ENCODE peak calls at places on chromosomes 3 and 15, in four cellular contexts. U is glutamatergic neuron, V is BJ, S is stomach. G is an unnamed sample.

GRCh38 chr3:171753025-171753472 is 57.2 kb downstream of the PLD1 start:
- DNase-seq in V (no peak), U (no peak), S (no peak), G (no peak)

GRCh38 chr3:80192871-80193270 is 425.1 kb upstream of the ROBO1 start:
- DNase-seq in V (no peak), S (no peak), U (no peak), G (no peak)

GRCh38 chr3:118628704-118629341 is 405.8 kb downstream of the IGSF11 start:
- DNase-seq in U (peak; percentile 78), V (no peak), S (peak; percentile 58), G (peak; percentile 86)

GRCh38 chr3:27357665-27358258 is 11.4 kb downstream of the NEK10 start:
- DNase-seq in V (no peak), S (peak; percentile 62), U (peak; percentile 62), G (no peak)

GRCh38 chr3:129315386-129315991 is 36.8 kb downstream of the HMCES start:
- DNase-seq in S (peak; percentile 44), V (no peak), U (peak; percentile 33), G (no peak)

GRCh38 chr3:100269410-100270217 is 8.8 kb downstream of the TBC1D23 start:
- DNase-seq in S (no peak), V (peak; percentile 90), U (no peak), G (no peak)

GRCh38 chr15:92164327-92165000 is 229.2 kb upstream of the ST8SIA2 start:
- DNase-seq in V (peak; percentile 44), U (no peak), S (no peak), G (no peak)

GRCh38 chr3:50249459-50249858 is 13.5 kb downstream of the GNAI2 start:
- DNase-seq in S (no peak), U (no peak), V (no peak), G (no peak)

GRCh38 chr3:194330160-194330559 is 21.0 kb downstream of the CPN2 start:
- DNase-seq in V (no peak), U (no peak), S (no peak), G (no peak)

GRCh38 chr3:8324727-8325126 is 176.9 kb upstream of the LMCD1 start:
- DNase-seq in V (no peak), U (peak; percentile 52), S (peak; percentile 48), G (no peak)

GRCh38 chr15:39788800-39789565 is 6.3 kb upstream of the FSIP1 start:
- DNase-seq in S (no peak), V (no peak), U (no peak), G (no peak)

GRCh38 chr3:54343495-54343894 is 221.1 kb downstream of the CACNA2D3 start:
- DNase-seq in S (no peak), V (no peak), U (no peak), G (no peak)

GRCh38 chr3:155912574-155913190 is 42.2 kb downstream of the GMPS start:
- DNase-seq in U (no peak), V (no peak), S (no peak), G (no peak)

GRCh38 chr15:58701376-58701775 is 48.1 kb downstream of the ADAM10 start:
- DNase-seq in S (no peak), V (no peak), U (no peak), G (no peak)

GRCh38 chr3:107574650-107575049 is 51.9 kb downstream of the BBX start:
- DNase-seq in V (no peak), U (no peak), S (no peak), G (no peak)

GRCh38 chr3:67381667-67382272 is 272.6 kb downstream of the SUCLG2 start:
- DNase-seq in V (no peak), U (no peak), S (no peak), G (no peak)

GRCh38 chr3:123099331-123100191 is 32.7 kb downstream of the PDIA5 start:
- DNase-seq in V (no peak), S (no peak), U (no peak), G (no peak)

GRCh38 chr15:36688310-36689102 is 109.1 kb downstream of the CDIN1 start:
- DNase-seq in V (no peak), S (no peak), U (no peak), G (no peak)

GRCh38 chr3:63353383-63353782 is 75.3 kb downstream of the SYNPR start:
- DNase-seq in V (no peak), S (no peak), U (no peak), G (no peak)

GRCh38 chr3:177928156-177928555 is 608.1 kb upstream of the KCNMB2 start:
- DNase-seq in V (no peak), U (no peak), S (no peak), G (no peak)

GRCh38 chr15:28891588-28891987 is 5.8 kb downstream of the APBA2 start:
- DNase-seq in U (no peak), S (no peak), V (no peak), G (no peak)

GRCh38 chr3:15113468-15113867 is 14.5 kb upstream of the RBSN start:
- DNase-seq in S (no peak), V (no peak), U (no peak), G (no peak)

GRCh38 chr15:65249641-65250040 is 37.0 kb downstream of the PARP16 start:
- DNase-seq in U (no peak), S (no peak), V (no peak), G (no peak)

GRCh38 chr3:144552642-144553041 is 581.0 kb downstream of the DIPK2A start:
- DNase-seq in S (no peak), U (no peak), V (no peak), G (no peak)

GRCh38 chr3:61645148-61645547 is 83.8 kb downstream of the PTPRG start:
- DNase-seq in V (no peak), S (no peak), U (no peak), G (no peak)

GRCh38 chr3:179156170-179156569 is 8.0 kb downstream of the PIK3CA start:
- DNase-seq in V (no peak), U (no peak), S (no peak), G (no peak)

GRCh38 chr15:39746176-39746575 is 36.5 kb downstream of the FSIP1 start:
- DNase-seq in S (no peak), U (no peak), V (no peak), G (no peak)

DNA sequence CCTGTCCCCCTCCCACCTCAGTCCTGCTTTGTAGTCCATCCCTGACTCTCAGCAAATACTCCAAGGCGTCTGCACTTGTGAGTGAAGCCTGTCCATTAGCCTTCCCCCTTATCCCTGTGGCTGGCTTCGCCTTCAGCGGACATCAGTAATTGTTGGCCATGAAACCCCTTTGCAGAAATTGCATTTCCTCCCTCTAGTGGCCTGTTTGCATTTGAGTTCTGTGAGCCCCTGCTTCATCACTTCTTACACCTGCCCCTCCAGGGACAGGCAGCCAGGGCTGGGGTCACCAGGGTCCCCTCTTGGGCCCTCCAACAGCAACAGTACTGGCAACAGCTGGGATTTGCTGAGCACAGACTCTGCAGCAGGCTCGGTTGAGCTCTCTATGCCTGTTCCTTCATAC is 9.0 kb upstream of the LRRK1 start:
- DNase-seq in V (no peak), S (no peak), U (no peak), G (no peak)
- TF ChIP-seq CTCF in V (peak; percentile 43), S (no peak), U (peak; percentile 41), G (peak; percentile 36)

DNA sequence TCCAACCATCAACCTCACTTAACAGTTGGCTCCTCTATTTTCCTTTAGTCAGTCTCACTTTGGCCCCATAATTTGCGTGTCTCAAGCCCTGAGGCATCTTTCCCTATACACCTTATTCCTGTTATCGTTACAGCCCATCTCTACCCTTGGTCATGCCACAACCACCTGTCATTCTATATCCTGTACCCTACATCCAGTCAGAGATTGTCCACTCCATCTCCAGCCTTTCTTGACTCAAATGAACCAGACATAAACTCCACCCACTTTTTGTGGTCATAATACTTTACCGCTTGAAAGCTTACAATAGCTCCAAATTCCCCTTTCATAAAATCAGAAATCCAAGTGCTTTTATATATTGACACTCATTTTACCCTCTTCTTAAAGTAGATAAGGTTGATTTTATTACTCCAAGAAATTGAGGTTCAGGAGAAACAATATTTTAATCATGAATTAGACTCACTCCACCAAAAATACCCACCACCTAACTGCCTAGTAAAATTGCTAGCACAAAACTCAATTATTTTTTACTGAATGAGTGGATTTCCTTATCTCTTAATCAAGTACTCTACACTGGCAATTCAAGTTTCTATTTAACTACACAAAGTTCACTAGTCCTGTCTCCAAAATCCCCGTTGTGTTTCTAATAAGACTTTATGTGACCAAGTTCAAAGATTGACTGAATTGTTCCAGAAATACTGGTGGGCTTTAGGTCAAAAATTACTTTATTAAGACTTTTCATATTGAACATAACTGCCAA is 9.1 kb downstream of the CCR4 start:
- DNase-seq in V (no peak), S (no peak), U (no peak), G (no peak)
- TF ChIP-seq CTCF in V (no peak), S (no peak), U (no peak), G (no peak)

GRCh38 chr3:157865449-157865862 is 240.8 kb downstream of the SHOX2 start:
- DNase-seq in S (no peak), V (no peak), U (peak; percentile 78), G (no peak)
- TF ChIP-seq CTCF in S (no peak), V (peak; percentile 38), U (peak; percentile 86), G (peak; percentile 32)

DNA sequence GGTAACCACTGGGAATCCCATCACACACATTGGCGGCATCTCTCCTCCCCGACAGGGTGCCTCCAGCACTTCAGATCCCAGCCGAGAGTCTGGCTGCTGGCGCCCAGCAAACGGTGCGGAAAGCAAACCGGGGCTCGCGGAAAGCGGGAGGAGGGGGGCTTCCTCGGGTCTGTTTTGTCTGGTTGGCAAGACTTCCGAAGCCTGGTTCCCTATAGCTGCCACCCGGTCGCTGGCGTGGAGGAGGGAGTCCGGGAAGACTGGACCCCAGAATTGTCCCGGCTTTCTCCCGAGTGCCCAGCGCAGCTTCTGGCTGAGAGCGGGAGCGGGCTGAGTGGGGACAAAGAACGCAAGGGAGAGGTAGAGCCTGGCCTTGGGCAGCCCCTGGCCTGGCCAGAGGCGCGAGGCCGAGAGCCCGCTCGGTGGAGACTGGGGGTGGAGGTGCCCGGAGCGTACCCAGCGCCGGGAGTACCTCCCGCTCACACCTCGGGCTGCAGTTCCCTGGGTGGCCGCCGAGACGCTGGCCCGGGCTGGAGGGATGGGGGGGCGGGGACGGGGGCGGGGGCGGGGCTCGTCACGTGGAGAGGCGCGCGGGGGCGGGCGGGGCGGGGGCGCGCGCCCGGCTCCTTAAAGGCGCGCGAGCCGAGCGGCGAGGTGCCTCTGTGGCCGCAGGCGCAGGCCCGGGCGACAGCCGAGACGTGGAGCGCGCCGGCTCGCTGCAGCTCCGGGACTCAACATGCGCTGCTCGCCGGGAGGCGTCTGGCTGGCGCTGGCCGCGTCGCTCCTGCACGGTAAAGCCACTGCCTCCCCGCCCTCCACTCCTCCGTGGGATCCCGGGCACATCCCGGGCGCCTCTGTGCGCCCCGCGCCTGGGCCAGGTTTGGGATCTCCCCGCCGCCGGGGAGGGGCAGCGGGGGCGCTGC is at the start of gene CHRNA7:
- DNase-seq in V (no peak), U (peak; percentile 84), S (peak; percentile 76), G (no peak)
- TF ChIP-seq CTCF in V (peak; percentile 17), U (peak; percentile 59), S (peak; percentile 62), G (peak; percentile 11)

GRCh38 chr15:42720071-42720470 is 16.9 kb downstream of the CDAN1 start:
- DNase-seq in V (no peak), U (no peak), S (no peak), G (peak; percentile 75)

GRCh38 chr15:42724276-42724675 is 12.7 kb downstream of the CDAN1 start:
- DNase-seq in U (no peak), S (no peak), V (no peak), G (peak; percentile 68)

GRCh38 chr15:42721016-42721415 is 15.9 kb downstream of the CDAN1 start:
- DNase-seq in S (no peak), V (no peak), U (no peak), G (peak; percentile 73)

GRCh38 chr15:42725331-42725903 is 11.5 kb downstream of the CDAN1 start:
- DNase-seq in V (no peak), U (no peak), S (no peak), G (peak; percentile 64)

DNA sequence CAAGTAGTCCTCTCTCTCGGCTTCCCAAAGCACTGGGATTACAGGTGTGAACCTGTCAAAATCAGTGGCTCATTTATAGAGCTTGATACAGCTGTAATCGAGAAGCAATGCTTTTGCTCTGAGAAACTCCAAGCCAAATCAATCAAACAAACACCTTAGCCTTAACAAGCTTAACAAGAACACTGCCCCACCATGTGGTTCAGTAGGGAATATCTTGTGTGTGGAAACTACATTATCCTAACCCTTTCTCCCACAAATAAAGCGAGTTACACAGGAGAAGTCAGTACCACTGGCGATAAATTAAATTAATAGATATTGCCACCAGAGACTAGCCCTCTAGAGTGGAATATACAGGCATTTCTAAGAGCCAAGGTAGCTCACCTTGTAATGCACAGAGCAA is 13.9 kb downstream of the CDAN1 start:
- DNase-seq in U (no peak), V (no peak), S (no peak), G (no peak)
- TF ChIP-seq CTCF in U (no peak), V (no peak), S (no peak), G (no peak)

G was measured in osteocyte.